ENCODE peak calls at places on chromosome 18, in five cellular contexts. Q is H9, I is H1, H is mesenchymal stem cell, X is neuronal stem cell. K is an unnamed sample.
A peak's percentile ranks its signal among the peaks of the same experiment; 100 is the strongest.

GRCh38 chr18:9792565-9793226 is 84.6 kb downstream of the RAB31 start:
- DNase-seq in Q (peak; percentile 77), H (no peak), X (no peak), I (no peak), K (no peak)

GRCh38 chr18:48832961-48833700 is 117.6 kb downstream of the SMAD7 start:
- DNase-seq in Q (peak; percentile 31), X (no peak), I (no peak), H (peak; percentile 73), K (peak; percentile 33)

GRCh38 chr18:11859282-11859797 is 8.1 kb downstream of the CHMP1B start:
- DNase-seq in Q (no peak), I (no peak), H (no peak), X (no peak), K (peak; percentile 92)

GRCh38 chr18:23503038-23503966 is at the start of gene RMC1:
- DNase-seq in I (peak; percentile 78), H (peak; percentile 93), Q (peak; percentile 94), X (peak; percentile 93), K (peak; percentile 96)

GRCh38 chr18:62881509-62882016 is 166.2 kb downstream of the PHLPP1 start:
- DNase-seq in H (peak; percentile 84), I (no peak), Q (no peak), X (no peak), K (no peak)

GRCh38 chr18:62683935-62684334 is 31.4 kb upstream of the PHLPP1 start:
- DNase-seq in H (no peak), Q (no peak), I (no peak), X (no peak), K (peak; percentile 92)

GRCh38 chr18:76953186-76953982 is 131.0 kb downstream of the ZNF236 start:
- DNase-seq in X (no peak), Q (no peak), H (no peak), I (no peak), K (peak; percentile 36)

GRCh38 chr18:11089931-11090715 is 59.2 kb downstream of the PIEZO2 start:
- DNase-seq in H (no peak), I (no peak), X (no peak), Q (no peak), K (no peak)

GRCh38 chr18:10304853-10305252 is 149.6 kb upstream of the APCDD1 start:
- DNase-seq in I (no peak), H (peak; percentile 60), Q (no peak), X (no peak), K (no peak)

GRCh38 chr18:13877133-13877532 is 38.2 kb downstream of the MC2R start:
- DNase-seq in I (no peak), X (no peak), H (no peak), Q (no peak), K (no peak)

GRCh38 chr18:463442-464310 is 36.8 kb downstream of the COLEC12 start:
- DNase-seq in H (peak; percentile 21), Q (peak; percentile 42), X (peak; percentile 12), I (no peak), K (peak; percentile 24)

GRCh38 chr18:35949090-35949489 is 23.4 kb upstream of the RMP24 start:
- DNase-seq in H (no peak), Q (no peak), X (no peak), I (no peak), K (peak; percentile 70)
- H3K9ac ChIP-seq in H (no peak overlapping the region), Q (no peak overlapping the region), X (no peak overlapping the region), I (no peak overlapping the region), K (no peak overlapping the region)

GRCh38 chr18:57790316-57790715 is 12.8 kb downstream of the ATP8B1 start:
- DNase-seq in H (no peak), Q (no peak), I (no peak), X (no peak), K (no peak)

GRCh38 chr18:57792741-57793629 is 10.1 kb downstream of the ATP8B1 start:
- DNase-seq in H (no peak), X (no peak), I (no peak), Q (no peak), K (no peak)

GRCh38 chr18:57793630-57793986 is 9.5 kb downstream of the ATP8B1 start:
- DNase-seq in Q (no peak), X (no peak), I (no peak), H (no peak), K (no peak)

GRCh38 chr18:57791192-57791591 is 11.9 kb downstream of the ATP8B1 start:
- DNase-seq in H (no peak), Q (no peak), X (no peak), I (no peak), K (no peak)

DNA sequence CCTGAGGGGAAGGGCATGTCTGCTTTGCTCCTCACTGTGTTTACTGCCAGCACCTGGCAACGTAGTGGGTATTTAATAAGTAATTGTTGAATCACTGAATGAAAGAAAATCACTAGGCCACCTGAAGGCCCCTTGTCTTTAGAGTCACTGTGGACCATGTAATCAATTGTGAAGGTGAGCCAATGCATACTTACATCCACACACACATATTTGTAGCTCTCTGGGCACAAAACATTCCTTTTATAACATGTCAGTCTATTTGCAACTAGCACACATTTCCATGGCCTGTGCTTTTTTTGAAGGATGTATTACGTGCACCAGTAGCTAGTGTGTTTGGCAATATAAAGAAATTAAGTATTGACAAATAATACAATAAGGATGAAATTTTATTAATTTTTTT is 11.2 kb downstream of the ATP8B1 start:
- DNase-seq in H (no peak), Q (no peak), X (no peak), I (no peak), K (no peak)
- H2BK120ac ChIP-seq in H (no peak overlapping the region), Q (no peak overlapping the region), X (no peak overlapping the region), I (no peak overlapping the region), K (no peak overlapping the region)

GRCh38 chr18:31837879-31838278 is 77.2 kb upstream of the SLC25A52 start:
- DNase-seq in H (no peak), Q (no peak), I (no peak), X (no peak), K (no peak)
- H2BK12ac ChIP-seq in H (no peak overlapping the region), Q (no peak overlapping the region), I (no peak overlapping the region), X (no peak overlapping the region), K (no peak overlapping the region)

GRCh38 chr18:51077217-51077616 is 47.2 kb downstream of the SMAD4 start:
- DNase-seq in I (no peak), Q (no peak), X (no peak), H (peak; percentile 34), K (no peak)
- H3K9ac ChIP-seq in I (no peak overlapping the region), Q (no peak overlapping the region), X (no peak overlapping the region), H (peak overlapping the region; percentile 7), K (no peak overlapping the region)

DNA sequence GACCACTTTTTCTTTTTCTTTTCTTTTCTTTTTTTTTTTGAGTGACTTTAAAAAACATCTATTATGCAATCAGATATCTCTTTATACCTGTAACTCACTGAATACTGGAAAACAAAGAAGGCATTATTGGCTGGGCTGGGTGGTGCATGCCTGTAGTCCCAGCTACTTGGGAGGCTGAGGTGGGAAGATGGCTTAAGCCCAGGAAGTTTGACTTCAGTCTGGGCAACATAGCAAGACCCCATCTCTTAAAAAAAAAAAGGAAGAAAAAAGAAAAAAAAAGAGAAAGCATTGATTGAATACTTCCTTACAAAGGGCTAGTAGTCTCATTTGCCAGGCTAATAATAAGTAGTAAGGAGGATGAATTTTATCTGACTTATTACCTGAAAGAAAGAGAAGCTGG is 2.7 kb upstream of the MTCL1 start:
- DNase-seq in I (no peak), X (no peak), Q (no peak), H (no peak), K (no peak)
- H2BK120ac ChIP-seq in I (no peak overlapping the region), X (no peak overlapping the region), Q (no peak overlapping the region), H (no peak overlapping the region), K (no peak overlapping the region)

GRCh38 chr18:21468514-21469164 is 131.9 kb downstream of the ESCO1 start:
- DNase-seq in Q (no peak), H (no peak), I (no peak), X (no peak), K (no peak)
- H2BK12ac ChIP-seq in Q (no peak overlapping the region), H (no peak overlapping the region), I (no peak overlapping the region), X (no peak overlapping the region), K (no peak overlapping the region)

GRCh38 chr18:59909289-59910036 is 9.7 kb downstream of the PMAIP1 start:
- DNase-seq in H (peak; percentile 94), I (no peak), X (no peak), Q (no peak), K (no peak)
- H3K9ac ChIP-seq in H (no peak overlapping the region), I (no peak overlapping the region), X (no peak overlapping the region), Q (no peak overlapping the region), K (no peak overlapping the region)

DNA sequence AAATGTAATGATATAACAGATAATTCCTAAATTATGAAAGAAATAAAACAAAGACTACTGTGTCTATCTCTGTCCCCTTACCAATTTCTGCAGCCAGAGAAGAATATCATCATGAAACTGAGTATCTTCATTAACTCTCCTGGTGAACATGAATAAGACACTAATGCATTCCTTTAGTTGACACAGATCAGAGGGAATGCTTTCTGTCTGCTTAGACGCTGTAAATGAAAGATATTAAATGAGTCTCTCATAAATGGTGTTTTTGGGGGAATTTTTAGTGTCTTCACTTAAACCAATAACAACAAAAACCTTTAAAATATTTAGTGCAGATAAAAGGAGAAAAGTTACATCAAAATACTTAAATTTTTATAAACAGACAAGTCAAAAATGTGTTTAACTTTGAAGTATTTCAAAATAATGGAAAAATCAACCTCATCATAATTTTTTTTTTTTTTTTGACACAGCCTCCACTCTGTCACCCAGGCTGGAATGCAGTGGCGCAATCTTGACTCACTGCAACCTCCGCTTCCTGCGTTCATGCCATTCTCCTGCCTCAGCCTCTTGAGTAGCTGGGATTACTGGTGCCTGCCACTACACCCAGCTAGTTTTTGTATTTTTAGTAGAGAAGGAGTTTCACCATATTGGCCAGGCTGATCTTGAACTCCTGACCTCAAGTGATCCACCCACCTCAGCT is 16.0 kb downstream of the EPG5 start:
- DNase-seq in X (no peak), I (no peak), H (peak; percentile 92), Q (no peak), K (peak; percentile 84)
- H2BK120ac ChIP-seq in X (no peak overlapping the region), I (no peak overlapping the region), H (no peak overlapping the region), Q (no peak overlapping the region), K (no peak overlapping the region)

K was measured in trophoblast cell.